ENCODE peak calls at places on chromosomes 11 and 22, in nine cellular contexts. V is endodermal cell; B is CD4-positive, CD25-positive, alpha-beta regulatory T cell; R is IMR-90; J is H9; G is HAP-1; X is adipocyte; S is thoracic aorta; A is prostate gland. T is an unnamed sample. For H3K4me1 and H3K9me3, the result is how much of the 10 kb centered on the place peaks cover.

GRCh38 chr22:44154431-44154942 is 26.2 kb upstream of the PARVG start:
- DNase-seq in V (no peak), B (peak), R (peak), J (no peak), G (no peak), X (no peak), S (no peak), A (no peak), T (no peak)

GRCh38 chr11:46706886-46707285 is 6.1 kb downstream of the ZNF408 start:
- DNase-seq in V (no peak), B (no peak), R (no peak), J (no peak), G (no peak), X (no peak), S (no peak), A (no peak), T (no peak)

GRCh38 chr11:111957663-111958415 is 20.7 kb downstream of the DIXDC1 start:
- DNase-seq in V (no peak), B (no peak), R (no peak), J (no peak), G (no peak), X (no peak), S (no peak), A (no peak), T (no peak)

GRCh38 chr11:114040706-114041211 is 18.8 kb upstream of the ZBTB16 start:
- DNase-seq in V (no peak), B (no peak), R (peak), J (no peak), G (no peak), X (peak), S (no peak), A (peak), T (no peak)

GRCh38 chr22:41181349-41182241 is 23.5 kb upstream of the L3MBTL2 start:
- DNase-seq in V (no peak), B (no peak), R (peak), J (peak), G (no peak), X (no peak), S (no peak), A (no peak), T (no peak)

GRCh38 chr11:72179804-72180396 is 12.0 kb upstream of the FOLR1 start:
- DNase-seq in V (no peak), B (no peak), R (no peak), J (no peak), G (no peak), X (no peak), S (no peak), A (no peak), T (no peak)

GRCh38 chr11:8807544-8808225 is 103.3 kb upstream of the AKIP1 start:
- DNase-seq in V (no peak), B (no peak), R (peak), J (no peak), G (no peak), X (peak), S (no peak), A (no peak), T (no peak)

GRCh38 chr11:86695391-86695790 is 23.0 kb upstream of the ME3 start:
- DNase-seq in V (no peak), B (no peak), R (peak), J (no peak), G (no peak), X (no peak), S (no peak), A (no peak), T (no peak)

GRCh38 chr11:24890426-24890825 is 393.6 kb downstream of the LUZP2 start:
- DNase-seq in V (no peak), B (no peak), R (no peak), J (no peak), G (no peak), X (no peak), S (no peak), A (no peak), T (no peak)

GRCh38 chr11:10457901-10458300 is 2.8 kb downstream of the AMPD3 start:
- DNase-seq in V (peak), B (no peak), R (no peak), J (peak), G (no peak), X (no peak), S (no peak), A (no peak), T (no peak)

GRCh38 chr11:404551-405264 is 10.1 kb downstream of the SIGIRR start:
- DNase-seq in V (no peak), B (no peak), R (no peak), J (no peak), G (no peak), X (no peak), S (no peak), A (no peak), T (no peak)

GRCh38 chr11:7490054-7490453 is 4.7 kb downstream of the OLFML1 start:
- DNase-seq in V (no peak), B (no peak), R (peak), J (no peak), G (no peak), X (peak), S (no peak), A (no peak), T (no peak)

GRCh38 chr11:84498016-84498415 is 1129.1 kb downstream of the DLG2 start:
- DNase-seq in V (no peak), B (no peak), R (no peak), J (no peak), G (no peak), X (no peak), S (peak), A (no peak), T (no peak)

GRCh38 chr11:101456812-101457211 is 127.0 kb downstream of the TRPC6 start:
- DNase-seq in V (no peak), B (no peak), R (peak), J (no peak), G (no peak), X (peak), S (no peak), A (no peak), T (no peak)

GRCh38 chr11:134101292-134101691 is 32.4 kb downstream of the JAM3 start:
- DNase-seq in V (no peak), B (no peak), R (peak), J (no peak), G (no peak), X (peak), S (no peak), A (no peak), T (no peak)

GRCh38 chr11:77073328-77074001 is 6.7 kb downstream of the CAPN5 start:
- DNase-seq in V (peak), B (no peak), R (peak), J (peak), G (no peak), X (peak), S (peak), A (peak), T (no peak)

GRCh38 chr11:13944016-13944415 is 18.5 kb upstream of the SPON1 start:
- DNase-seq in V (no peak), B (no peak), R (no peak), J (no peak), G (no peak), X (no peak), S (no peak), A (no peak), T (no peak)

GRCh38 chr11:73129198-73129597 is 12.9 kb downstream of the FCHSD2 start:
- DNase-seq in V (no peak), B (no peak), R (no peak), J (no peak), G (no peak), X (no peak), S (no peak), A (no peak), T (no peak)

GRCh38 chr11:62501432-62501891 is 45.1 kb downstream of the AHNAK start:
- DNase-seq in V (peak), B (no peak), R (peak), J (no peak), G (no peak), X (no peak), S (no peak), A (peak), T (no peak)

GRCh38 chr11:37394236-37394870 is 796.3 kb upstream of the RAG2 start:
- DNase-seq in V (no peak), B (no peak), R (no peak), J (no peak), G (no peak), X (no peak), S (no peak), A (no peak), T (no peak)

GRCh38 chr22:36560001-36560400 is 31.0 kb upstream of the EIF3D start:
- DNase-seq in V (no peak), B (no peak), R (no peak), J (no peak), G (no peak), X (no peak), S (no peak), A (no peak), T (no peak)

GRCh38 chr11:90911192-90911591 is 688.3 kb upstream of the CHORDC1 start:
- DNase-seq in V (no peak), B (no peak), R (no peak), J (no peak), G (no peak), X (no peak), S (no peak), A (no peak), T (no peak)

GRCh38 chr11:117145393-117145761 is 1.3 kb downstream of the PAFAH1B2 start:
- DNase-seq in V (peak), B (peak), R (peak), J (no peak), G (peak), X (peak), S (no peak), A (peak), T (peak)

GRCh38 chr22:38554281-38554680 is 15.7 kb downstream of the DMC1 start:
- DNase-seq in V (no peak), B (no peak), R (peak), J (no peak), G (no peak), X (peak), S (no peak), A (no peak), T (no peak)

GRCh38 chr11:209275-210121 is 2.0 kb downstream of the RIC8A start:
- DNase-seq in V (peak), B (no peak), R (no peak), J (no peak), G (peak), X (peak), S (no peak), A (no peak), T (no peak)

GRCh38 chr22:22576244-22576988 is 17.4 kb upstream of the PRAME start:
- DNase-seq in V (peak), B (peak), R (peak), J (peak), G (peak), X (peak), S (no peak), A (no peak), T (no peak)

GRCh38 chr11:11265994-11266606 is 87.0 kb downstream of the CSNK2A3 start:
- DNase-seq in V (peak), B (peak), R (peak), J (peak), G (peak), X (peak), S (no peak), A (peak), T (no peak)

GRCh38 chr11:128716661-128717210 is 22.9 kb downstream of the FLI1 start:
- DNase-seq in V (no peak), B (peak), R (peak), J (no peak), G (no peak), X (peak), S (no peak), A (no peak), T (peak)

GRCh38 chr11:82682003-82682751 is 51.5 kb downstream of the FAM181B start:
- DNase-seq in V (peak), B (peak), R (peak), J (peak), G (peak), X (peak), S (no peak), A (peak), T (peak)

GRCh38 chr11:103618532-103618931 is 417.9 kb upstream of the DDI1 start:
- DNase-seq in V (no peak), B (no peak), R (peak), J (no peak), G (no peak), X (peak), S (no peak), A (no peak), T (no peak)

GRCh38 chr22:44384981-44385610 is 72.3 kb upstream of the SHISAL1 start:
- DNase-seq in V (peak), B (no peak), R (no peak), J (no peak), G (no peak), X (no peak), S (no peak), A (no peak), T (no peak)

GRCh38 chr11:45085657-45086501 is 60.6 kb upstream of the PRDM11 start:
- DNase-seq in V (no peak), B (no peak), R (no peak), J (peak), G (peak), X (no peak), S (no peak), A (no peak), T (no peak)

GRCh38 chr11:122367809-122368231 is 251.8 kb upstream of the BLID start:
- DNase-seq in V (no peak), B (no peak), R (peak), J (no peak), G (peak), X (peak), S (no peak), A (no peak), T (no peak)

GRCh38 chr11:109264128-109264527 is 157.9 kb upstream of the C11orf87 start:
- DNase-seq in V (no peak), B (no peak), R (no peak), J (no peak), G (no peak), X (no peak), S (no peak), A (no peak), T (no peak)

GRCh38 chr11:65884716-65885092 is 3.6 kb downstream of the FIBP start:
- DNase-seq in V (peak), B (peak), R (peak), J (peak), G (peak), X (peak), S (no peak), A (peak), T (peak)
- H3K4me1 ChIP-seq in V (under half), B (under half), R (under half), J (under half), G (under half), X (under half), S (under half), A (under half), T (half or more)

DNA sequence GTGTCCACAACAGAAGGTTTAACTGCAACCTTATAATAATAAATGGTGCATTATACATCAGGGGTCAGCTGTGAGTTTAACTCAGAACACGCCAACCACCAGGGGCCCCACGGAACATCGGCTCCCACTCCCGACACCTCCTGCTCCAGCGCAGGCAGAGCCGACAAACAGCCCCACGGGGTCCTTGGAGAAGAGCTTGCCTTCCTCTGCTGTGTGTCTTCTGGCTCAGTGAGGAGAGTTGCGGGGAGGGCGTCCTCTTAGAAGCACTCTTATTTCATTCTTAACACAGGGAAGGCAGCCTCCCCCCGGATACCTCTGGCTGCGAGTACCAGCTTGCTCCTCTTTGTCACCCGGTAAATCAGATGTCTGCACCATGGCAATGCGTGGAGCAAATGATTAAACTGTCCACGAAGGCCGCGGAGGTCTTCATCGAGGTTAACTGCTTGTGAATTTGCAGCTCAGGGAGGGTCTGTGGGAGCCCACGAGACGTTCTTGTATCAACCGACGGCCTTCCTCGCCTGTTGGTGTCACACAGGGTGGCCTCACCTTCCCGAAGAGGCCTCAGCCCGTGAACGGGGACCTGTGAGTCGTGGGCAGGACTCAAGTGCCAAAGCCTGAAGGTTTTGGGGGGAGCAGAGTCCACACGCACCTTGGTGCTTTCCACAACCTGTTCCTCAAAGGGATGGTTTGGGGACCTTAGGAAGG is 464.0 kb downstream of the BRD1 start:
- DNase-seq in V (no peak), B (no peak), R (no peak), J (no peak), G (no peak), X (no peak), S (no peak), A (no peak), T (no peak)
- H3K9me3 ChIP-seq in V (under half), B (under half), R (under half), J (under half), G (under half), X (under half), S (under half), A (under half), T (under half)

DNA sequence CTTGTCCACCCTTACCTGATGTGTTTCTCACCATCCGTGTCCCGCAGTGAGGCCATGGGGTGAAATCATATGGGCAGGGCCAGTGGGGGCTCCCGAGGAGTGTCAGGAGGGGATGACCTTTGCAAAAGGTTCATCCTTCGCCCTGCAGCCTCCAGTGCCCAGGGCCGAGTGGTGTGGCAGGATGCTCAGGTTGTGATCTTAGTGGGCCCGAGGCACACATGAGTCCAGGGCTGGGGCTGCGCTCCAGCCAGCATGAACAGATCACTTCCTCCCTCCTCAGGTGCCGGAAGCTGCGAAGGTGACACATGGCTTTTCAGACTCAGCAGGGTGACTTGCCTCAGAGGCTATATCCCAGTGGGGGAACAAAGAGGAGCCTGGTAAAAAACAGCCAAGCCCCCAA is 2.8 kb upstream of the FKBP2 start:
- DNase-seq in V (no peak), B (no peak), R (no peak), J (no peak), G (no peak), X (no peak), S (no peak), A (no peak), T (no peak)
- H3K4me1 ChIP-seq in V (under half), B (under half), R (under half), J (under half), G (under half), X (under half), S (under half), A (under half), T (under half)

GRCh38 chr11:74824285-74824982 is 75.8 kb downstream of the RNF169 start:
- DNase-seq in V (no peak), B (no peak), R (no peak), J (no peak), G (no peak), X (no peak), S (no peak), A (no peak), T (no peak)

GRCh38 chr11:74819400-74819799 is 70.8 kb downstream of the RNF169 start:
- DNase-seq in V (no peak), B (no peak), R (peak), J (no peak), G (no peak), X (peak), S (no peak), A (no peak), T (no peak)

GRCh38 chr11:74818283-74818946 is 69.8 kb downstream of the RNF169 start:
- DNase-seq in V (no peak), B (peak), R (no peak), J (no peak), G (no peak), X (no peak), S (no peak), A (no peak), T (no peak)

GRCh38 chr11:74822187-74822586 is 73.5 kb downstream of the RNF169 start:
- DNase-seq in V (no peak), B (no peak), R (peak), J (no peak), G (no peak), X (peak), S (no peak), A (no peak), T (no peak)

GRCh38 chr11:74820763-74821162 is 72.1 kb downstream of the RNF169 start:
- DNase-seq in V (no peak), B (no peak), R (peak), J (no peak), G (no peak), X (peak), S (no peak), A (no peak), T (no peak)
- H3K9me3 ChIP-seq in V (under half), B (under half), R (under half), J (under half), G (under half), X (under half), S (under half), A (under half), T (under half)

GRCh38 chr22:24437820-24438328 is 10.5 kb downstream of the ADORA2A start:
- DNase-seq in V (peak), B (peak), R (no peak), J (no peak), G (no peak), X (peak), S (no peak), A (no peak), T (no peak)
- H3K4me1 ChIP-seq in V (under half), B (half or more), R (under half), J (under half), G (under half), X (under half), S (under half), A (under half), T (under half)

GRCh38 chr11:70861534-70861933 is 390.8 kb downstream of the SHANK2 start:
- DNase-seq in V (no peak), B (no peak), R (no peak), J (no peak), G (no peak), X (no peak), S (no peak), A (no peak), T (no peak)

GRCh38 chr11:70857885-70858284 is 394.5 kb downstream of the SHANK2 start:
- DNase-seq in V (no peak), B (no peak), R (no peak), J (no peak), G (no peak), X (no peak), S (no peak), A (no peak), T (no peak)

GRCh38 chr11:70860855-70861254 is 391.5 kb downstream of the SHANK2 start:
- DNase-seq in V (peak), B (no peak), R (no peak), J (no peak), G (no peak), X (no peak), S (no peak), A (no peak), T (no peak)

GRCh38 chr11:70862093-70862492 is 390.3 kb downstream of the SHANK2 start:
- DNase-seq in V (no peak), B (no peak), R (no peak), J (no peak), G (no peak), X (no peak), S (no peak), A (no peak), T (no peak)

GRCh38 chr11:70859180-70859579 is 393.2 kb downstream of the SHANK2 start:
- DNase-seq in V (no peak), B (no peak), R (no peak), J (no peak), G (no peak), X (no peak), S (no peak), A (no peak), T (no peak)
- H3K9me3 ChIP-seq in V (under half), B (under half), R (under half), J (under half), G (under half), X (under half), S (under half), A (under half), T (under half)

GRCh38 chr11:2690596-2691354 is 9.0 kb downstream of the KCNQ1OT1 start:
- DNase-seq in V (peak), B (no peak), R (no peak), J (no peak), G (no peak), X (no peak), S (no peak), A (no peak), T (no peak)

GRCh38 chr11:2688381-2689231 is 11.2 kb downstream of the KCNQ1OT1 start:
- DNase-seq in V (peak), B (no peak), R (no peak), J (no peak), G (no peak), X (no peak), S (no peak), A (no peak), T (no peak)

GRCh38 chr11:2691355-2691761 is 8.4 kb downstream of the KCNQ1OT1 start:
- DNase-seq in V (no peak), B (no peak), R (no peak), J (no peak), G (no peak), X (no peak), S (no peak), A (no peak), T (no peak)

GRCh38 chr11:2690261-2690575 is 9.6 kb downstream of the KCNQ1OT1 start:
- DNase-seq in V (peak), B (no peak), R (no peak), J (no peak), G (no peak), X (no peak), S (no peak), A (no peak), T (no peak)

GRCh38 chr11:2689551-2690260 is 10.1 kb downstream of the KCNQ1OT1 start:
- DNase-seq in V (peak), B (no peak), R (no peak), J (no peak), G (no peak), X (no peak), S (no peak), A (no peak), T (no peak)
- H3K4me1 ChIP-seq in V (under half), B (under half), R (under half), J (under half), G (under half), X (under half), S (under half), A (under half), T (under half)

T was measured in CD4-positive, alpha-beta memory T cell.